ENCODE peak calls at places on chromosomes 7 and 10, in six cellular contexts. S, L, R, D, M and F are unnamed samples. For H3K9me3, the result is how much of the 10 kb centered on the place peaks cover.

GRCh38 chr10:85544956-85545355 is 821.6 kb downstream of the GRID1 start:
- DNase-seq in S (no peak), R (no peak), M (no peak), D (no peak), L (no peak), F (no peak)

GRCh38 chr10:662686-663465 is 26.6 kb downstream of the DIP2C start:
- DNase-seq in S (no peak), M (no peak), L (no peak), D (no peak), R (no peak), F (no peak)

GRCh38 chr10:48450233-48450810 is 143.8 kb downstream of the MAPK8 start:
- DNase-seq in M (no peak), R (no peak), S (no peak), L (no peak), D (no peak), F (no peak)

GRCh38 chr7:79180533-79180932 is 272.9 kb downstream of the MAGI2 start:
- DNase-seq in R (no peak), M (no peak), L (no peak), S (no peak), D (no peak), F (no peak)

GRCh38 chr7:138524259-138524658 is 64.2 kb downstream of the TRIM24 start:
- DNase-seq in L (no peak), R (no peak), D (no peak), S (no peak), M (no peak), F (no peak)

GRCh38 chr10:43681226-43681625 is 32.5 kb upstream of the ZNF32 start:
- DNase-seq in L (no peak), R (no peak), S (no peak), M (no peak), D (no peak), F (no peak)

GRCh38 chr7:72335561-72336381 is 76.4 kb downstream of the CALN1 start:
- DNase-seq in R (no peak), M (no peak), D (no peak), L (no peak), S (no peak), F (no peak)

GRCh38 chr10:95308389-95309302 is 17.8 kb upstream of the PDLIM1 start:
- DNase-seq in D (peak), L (peak), R (peak), M (peak), S (no peak), F (no peak)

GRCh38 chr10:122078326-122078725 is 89.4 kb downstream of the TACC2 start:
- DNase-seq in R (no peak), D (no peak), S (no peak), L (no peak), M (no peak), F (no peak)

GRCh38 chr10:78853864-78854263 is 214.9 kb upstream of the ZMIZ1 start:
- DNase-seq in S (no peak), D (no peak), R (no peak), M (no peak), L (no peak), F (no peak)

GRCh38 chr10:49264177-49264677 is 34.7 kb upstream of the C10orf71 start:
- DNase-seq in S (no peak), L (no peak), M (no peak), R (no peak), D (no peak), F (no peak)

GRCh38 chr10:16732376-16732775 is 84.8 kb downstream of the RSU1 start:
- DNase-seq in S (no peak), R (no peak), L (peak), D (no peak), M (no peak), F (no peak)

GRCh38 chr7:88169717-88170320 is 50.0 kb downstream of the SRI start:
- DNase-seq in L (peak), S (no peak), D (no peak), M (no peak), R (no peak), F (no peak)

GRCh38 chr7:1691601-1692499 is 21.8 kb downstream of the ELFN1 start:
- DNase-seq in R (peak), S (no peak), L (no peak), M (peak), D (peak), F (no peak)

GRCh38 chr7:122460936-122461335 is 156.4 kb upstream of the FEZF1 start:
- DNase-seq in L (no peak), S (no peak), D (no peak), M (no peak), R (no peak), F (no peak)

GRCh38 chr7:96052860-96053452 is 268.9 kb downstream of the SLC25A13 start:
- DNase-seq in R (no peak), M (no peak), L (no peak), D (no peak), S (no peak), F (no peak)

GRCh38 chr10:88165849-88166271 is 302.4 kb downstream of the PTEN start:
- DNase-seq in S (no peak), D (no peak), L (peak), R (no peak), M (no peak), F (no peak)

GRCh38 chr10:97572214-97572989 is at the start of gene ANKRD2:
- DNase-seq in R (peak), M (peak), S (peak), D (peak), L (peak), F (no peak)

GRCh38 chr7:42315631-42316030 is 78.6 kb upstream of the GLI3 start:
- DNase-seq in S (no peak), L (peak), R (no peak), M (no peak), D (no peak), F (no peak)

GRCh38 chr10:62766383-62766782 is 38.1 kb upstream of the ADO start:
- DNase-seq in M (no peak), R (no peak), D (no peak), S (no peak), L (no peak), F (no peak)

GRCh38 chr7:55020481-55020871 is 1.7 kb downstream of the EGFR start:
- DNase-seq in R (peak), S (no peak), M (no peak), D (peak), L (peak), F (no peak)

GRCh38 chr10:118031351-118032075 is 15.2 kb downstream of the RAB11FIP2 start:
- DNase-seq in D (no peak), L (no peak), M (no peak), R (no peak), S (no peak), F (no peak)

GRCh38 chr10:5555031-5555510 is 30.3 kb downstream of the CALML3 start:
- DNase-seq in D (peak), L (no peak), M (no peak), R (no peak), S (no peak), F (no peak)

DNA sequence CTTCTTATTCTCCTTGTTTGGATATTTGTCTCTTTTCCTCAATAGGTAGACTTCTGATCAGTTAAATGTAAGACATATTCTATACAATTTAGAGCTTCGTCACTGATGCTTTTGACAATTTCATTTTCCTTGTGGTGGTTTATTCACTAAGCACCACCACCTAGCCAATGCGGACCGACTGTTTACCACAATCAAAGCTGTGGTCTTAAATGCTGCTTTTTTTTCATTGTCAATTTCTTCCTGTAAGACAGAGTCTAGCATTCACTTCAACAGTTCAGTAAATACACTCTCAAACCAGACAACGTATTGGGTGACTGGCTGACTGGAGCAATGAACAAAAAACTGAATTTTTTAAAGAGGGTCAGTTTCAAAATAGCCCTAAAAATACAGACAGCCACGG is 239.0 kb downstream of the DNAJB6 start:
- DNase-seq in D (no peak), R (no peak), L (no peak), S (no peak), M (no peak), F (no peak)
- H3K9me3 ChIP-seq in D (under half), R (under half), L (under half), S (under half), M (under half), F (under half)

GRCh38 chr10:10680496-10680895 is 337.2 kb upstream of the CELF2 start:
- DNase-seq in L (no peak), D (no peak), S (no peak), M (no peak), R (no peak), F (no peak)

GRCh38 chr10:10684972-10685371 is 332.7 kb upstream of the CELF2 start:
- DNase-seq in S (no peak), R (no peak), D (no peak), L (no peak), M (no peak), F (no peak)

GRCh38 chr10:10687751-10688150 is 329.9 kb upstream of the CELF2 start:
- DNase-seq in D (no peak), M (no peak), R (no peak), L (no peak), S (no peak), F (no peak)

GRCh38 chr10:10685566-10685965 is 332.1 kb upstream of the CELF2 start:
- DNase-seq in L (no peak), M (no peak), S (no peak), D (no peak), R (no peak), F (no peak)
- H3K9me3 ChIP-seq in L (under half), M (under half), S (under half), D (under half), R (under half), F (under half)

DNA sequence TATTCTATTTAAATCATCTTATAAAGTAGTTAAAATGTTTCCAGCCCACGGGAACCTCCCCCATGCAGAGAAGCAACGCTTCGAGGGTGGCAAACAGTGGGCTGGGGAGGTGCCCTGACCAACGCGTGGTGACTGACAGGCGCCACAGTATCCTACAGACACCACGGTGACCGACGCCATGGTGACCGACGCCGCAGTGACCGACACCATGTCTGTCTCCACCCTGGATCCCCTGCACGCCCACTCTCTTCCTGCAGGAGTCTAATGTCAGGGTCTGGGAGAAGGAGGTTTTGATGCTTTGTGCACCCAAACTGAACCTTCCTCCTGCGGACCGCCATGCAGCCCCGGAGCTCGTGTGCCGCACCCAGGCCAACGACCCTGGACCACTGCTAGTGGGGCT is 464.4 kb downstream of the PTPRN2 start:
- DNase-seq in R (no peak), M (no peak), L (no peak), S (no peak), D (peak), F (no peak)
- H3K9me3 ChIP-seq in R (under half), M (under half), L (half or more), S (under half), D (under half), F (under half)

GRCh38 chr10:31707578-31708411 is 220.8 kb downstream of the ARHGAP12 start:
- DNase-seq in M (peak), L (peak), R (peak), D (peak), S (no peak), F (no peak)
- H3K9me3 ChIP-seq in M (under half), L (under half), R (under half), D (under half), S (under half), F (under half)

DNA sequence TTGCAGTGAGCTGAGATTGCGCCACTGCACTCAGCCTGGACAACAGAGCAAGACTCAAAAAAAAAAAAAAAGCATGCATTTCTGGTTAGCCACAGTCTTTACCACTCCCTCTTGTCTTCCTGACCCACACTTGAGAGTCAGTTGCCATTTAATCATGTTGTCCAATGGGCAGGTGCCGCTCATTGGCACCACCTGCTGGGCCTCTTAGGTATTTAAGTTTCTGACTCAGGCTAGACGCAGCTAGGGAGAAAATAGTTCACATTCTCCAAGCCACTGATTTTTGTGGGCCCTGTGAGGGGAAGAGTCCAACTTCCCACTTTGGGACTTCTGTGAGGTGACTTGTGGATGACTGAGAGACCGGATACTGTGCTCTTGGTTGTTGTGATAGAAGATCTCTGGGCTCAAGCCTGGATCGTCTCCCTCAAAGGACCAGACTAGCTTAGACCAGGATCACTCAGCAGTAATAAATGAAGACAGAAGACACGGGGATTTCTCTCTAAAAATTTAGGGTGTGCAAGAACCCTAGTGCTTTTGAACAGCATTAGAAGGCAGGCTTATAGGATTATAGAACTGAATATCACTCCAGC is 26.8 kb upstream of the SORCS3 start:
- DNase-seq in L (peak), S (no peak), D (no peak), R (no peak), M (no peak), F (no peak)
- H3K9me3 ChIP-seq in L (under half), S (under half), D (under half), R (under half), M (under half), F (under half)

DNA sequence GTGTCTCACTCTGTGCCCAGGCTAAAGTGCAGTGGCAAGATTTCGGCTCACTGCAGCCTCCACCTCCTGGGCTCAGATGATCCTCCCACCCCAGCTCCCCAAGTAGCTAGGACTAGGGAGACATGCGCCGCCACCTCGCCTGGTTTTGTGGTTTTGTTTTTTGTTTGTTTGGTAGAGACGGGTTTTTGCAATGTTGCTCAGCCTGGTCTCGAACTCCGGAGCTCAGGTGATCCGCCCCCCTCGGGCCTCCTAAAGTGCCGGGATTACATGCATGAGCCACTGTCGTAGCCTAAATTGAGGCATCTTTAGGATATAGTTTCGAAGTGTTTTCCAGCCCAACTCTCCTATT is 781 bp downstream of the ZNF727 start:
- DNase-seq in R (no peak), D (no peak), L (no peak), M (no peak), S (no peak), F (no peak)
- H3K9me3 ChIP-seq in R (under half), D (under half), L (under half), M (under half), S (under half), F (under half)

DNA sequence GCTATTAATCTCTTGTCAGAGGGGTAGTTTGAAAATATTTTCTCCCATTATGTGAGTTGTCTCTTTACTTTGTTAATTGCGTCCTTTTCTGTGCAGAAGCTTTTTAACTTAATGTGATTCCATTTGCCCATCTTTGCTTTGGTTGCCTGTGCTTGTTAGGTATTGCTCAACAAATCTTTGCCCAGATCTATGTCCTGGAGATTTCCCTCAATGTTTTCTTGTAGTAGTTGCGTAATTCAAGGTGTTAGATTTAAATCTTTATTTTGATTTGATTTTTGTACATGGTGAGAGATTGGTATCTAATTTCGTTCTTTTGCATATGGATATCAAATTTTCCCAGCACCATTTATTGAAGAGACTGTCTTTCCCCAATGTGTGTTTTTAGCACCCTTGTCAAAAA is 567.2 kb downstream of the DNAJB9 start:
- DNase-seq in R (no peak), L (no peak), D (no peak), M (no peak), S (no peak), F (no peak)
- H3K9me3 ChIP-seq in R (under half), L (under half), D (under half), M (under half), S (under half), F (under half)